ENCODE peak calls at places on chromosomes 16 and 17, in six cellular contexts. F, D, J, M, B and C are unnamed samples.

GRCh38 chr17:42133461-42134041 is 10.9 kb downstream of the HSPB9 start:
- DNase-seq in B (peak; percentile 96), M (peak; percentile 97), J (no peak), F (no peak), D (no peak), C (peak; percentile 68)

GRCh38 chr16:10668322-10669045 is 26.2 kb downstream of the TEKT5 start:
- DNase-seq in B (peak; percentile 67), M (peak; percentile 21), J (peak; percentile 23), D (peak; percentile 64), F (peak; percentile 10), C (peak; percentile 28)

GRCh38 chr17:3983945-3984484 is 19.8 kb upstream of the ATP2A3 start:
- DNase-seq in J (no peak), M (no peak), D (no peak), B (no peak), F (peak; percentile 34), C (peak; percentile 32)

GRCh38 chr17:40707720-40708119 is 4.2 kb upstream of the KRT24 start:
- DNase-seq in F (no peak), M (no peak), J (no peak), D (peak; percentile 33), B (no peak), C (no peak)

GRCh38 chr16:85385463-85386331 is 227.4 kb upstream of the GSE1 start:
- DNase-seq in J (no peak), B (no peak), D (peak; percentile 54), F (no peak), M (no peak), C (no peak)

GRCh38 chr17:12395733-12396354 is 269.8 kb upstream of the MYOCD start:
- DNase-seq in D (peak; percentile 8), J (peak; percentile 3), M (peak; percentile 29), B (peak; percentile 67), F (no peak), C (peak; percentile 23)

GRCh38 chr16:74660383-74660782 is 6.3 kb downstream of the RFWD3 start:
- DNase-seq in D (no peak), M (no peak), F (no peak), J (no peak), B (no peak), C (no peak)

GRCh38 chr16:29806641-29807425 is 504 bp downstream of the MAZ start:
- DNase-seq in J (no peak), D (peak; percentile 76), B (peak; percentile 91), M (peak; percentile 73), F (peak; percentile 48), C (peak; percentile 85)

GRCh38 chr17:47862621-47863440 is 11.9 kb upstream of the SP6 start:
- DNase-seq in B (no peak), J (no peak), F (peak; percentile 89), D (no peak), M (no peak), C (no peak)

GRCh38 chr16:67104061-67104460 is 5.7 kb upstream of the PHAF1 start:
- DNase-seq in F (peak; percentile 30), D (peak; percentile 68), M (no peak), J (no peak), B (no peak), C (no peak)

GRCh38 chr17:74818306-74818705 is 41.4 kb downstream of the GRIN2C start:
- DNase-seq in J (no peak), M (no peak), D (no peak), F (no peak), B (no peak), C (no peak)

GRCh38 chr17:44376124-44376523 is 12.5 kb upstream of the FAM171A2 start:
- DNase-seq in B (peak; percentile 75), J (no peak), F (no peak), D (peak; percentile 57), M (peak; percentile 49), C (peak; percentile 44)

GRCh38 chr17:40458001-40458791 is 14.9 kb downstream of the IGFBP4 start:
- DNase-seq in M (no peak), J (no peak), B (no peak), F (peak; percentile 91), D (peak; percentile 52), C (no peak)

GRCh38 chr16:654034-654433 is 4.9 kb downstream of the WDR90 start:
- DNase-seq in F (no peak), D (peak; percentile 45), M (no peak), J (no peak), B (no peak), C (no peak)

GRCh38 chr17:68184141-68184571 is 63.7 kb upstream of the AMZ2 start:
- DNase-seq in M (no peak), D (no peak), F (peak; percentile 30), J (no peak), B (no peak), C (no peak)

GRCh38 chr17:36824678-36825091 is 112.6 kb upstream of the LHX1 start:
- DNase-seq in B (no peak), F (no peak), D (no peak), J (no peak), M (no peak), C (no peak)

GRCh38 chr17:34781571-34782108 is 179.6 kb downstream of the CCT6B start:
- DNase-seq in J (peak; percentile 21), M (no peak), F (no peak), B (no peak), D (no peak), C (no peak)

GRCh38 chr17:81086789-81087551 is 52.0 kb downstream of the BAIAP2 start:
- DNase-seq in F (no peak), D (no peak), B (no peak), M (no peak), J (no peak), C (peak; percentile 26)

GRCh38 chr17:34382586-34383224 is 19.7 kb upstream of the CCL1 start:
- DNase-seq in F (no peak), M (peak; percentile 63), J (no peak), D (no peak), B (no peak), C (peak; percentile 96)

GRCh38 chr17:21286066-21286770 is 1.7 kb downstream of the MAP2K3 start:
- DNase-seq in F (peak; percentile 99), M (peak; percentile 58), D (peak; percentile 96), B (peak; percentile 56), J (no peak), C (no peak)

GRCh38 chr16:58317608-58318152 is 22.9 kb upstream of the PRSS54 start:
- DNase-seq in M (no peak), D (no peak), F (no peak), J (no peak), B (no peak), C (no peak)

GRCh38 chr17:55672585-55673501 is 49.8 kb downstream of the TMEM100 start:
- DNase-seq in M (no peak), D (no peak), F (peak; percentile 7), B (no peak), J (no peak), C (peak; percentile 23)

GRCh38 chr17:11240041-11240801 is 792 bp upstream of the SHISA6 start:
- DNase-seq in D (no peak), F (no peak), J (peak; percentile 50), B (no peak), M (no peak), C (no peak)

DNA sequence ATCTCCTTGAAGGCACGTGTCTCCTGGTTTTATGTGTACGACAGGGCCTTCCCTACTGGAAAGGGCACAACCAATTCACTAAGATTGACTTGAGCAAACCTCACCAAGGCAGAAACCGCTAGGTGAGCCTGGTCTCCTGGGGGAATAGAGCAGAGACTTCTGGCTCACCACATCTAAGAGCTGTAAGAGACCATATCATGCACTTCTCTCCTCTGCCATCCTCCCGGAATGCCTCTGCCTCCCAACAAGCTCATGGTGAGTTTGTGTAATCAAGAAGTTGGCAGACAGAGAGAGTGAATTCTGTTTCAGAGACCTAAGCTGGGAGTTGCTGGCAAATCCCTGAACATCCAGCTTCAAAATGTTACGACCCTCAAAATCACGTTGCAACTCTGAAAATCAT is 154.8 kb downstream of the SLC39A11 start:
- DNase-seq in J (no peak), D (no peak), F (no peak), M (no peak), B (no peak), C (peak; percentile 9)
- H2AFZ ChIP-seq in J (no peak overlapping the region), D (no peak overlapping the region), F (no peak overlapping the region), M (no peak overlapping the region), B (no peak overlapping the region), C (no peak overlapping the region)

GRCh38 chr17:83085103-83085502 is 5.7 kb downstream of the METRNL start:
- DNase-seq in J (no peak), B (no peak), D (no peak), F (no peak), M (no peak), C (no peak)

GRCh38 chr17:83082899-83083367 is 3.5 kb downstream of the METRNL start:
- DNase-seq in M (no peak), F (no peak), B (no peak), D (no peak), J (no peak), C (no peak)

GRCh38 chr17:83083368-83084201 is 4.2 kb downstream of the METRNL start:
- DNase-seq in D (no peak), F (peak; percentile 99), J (no peak), B (no peak), M (no peak), C (no peak)

GRCh38 chr17:83084621-83085056 is 5.2 kb downstream of the METRNL start:
- DNase-seq in D (no peak), B (no peak), F (no peak), J (no peak), M (no peak), C (no peak)

GRCh38 chr17:83084214-83084613 is 4.8 kb downstream of the METRNL start:
- DNase-seq in B (no peak), M (no peak), F (no peak), D (no peak), J (no peak), C (no peak)
- H3K4me3 ChIP-seq in B (no peak overlapping the region), M (no peak overlapping the region), F (peak overlapping the region; percentile 39), D (no peak overlapping the region), J (no peak overlapping the region), C (no peak overlapping the region)

DNA sequence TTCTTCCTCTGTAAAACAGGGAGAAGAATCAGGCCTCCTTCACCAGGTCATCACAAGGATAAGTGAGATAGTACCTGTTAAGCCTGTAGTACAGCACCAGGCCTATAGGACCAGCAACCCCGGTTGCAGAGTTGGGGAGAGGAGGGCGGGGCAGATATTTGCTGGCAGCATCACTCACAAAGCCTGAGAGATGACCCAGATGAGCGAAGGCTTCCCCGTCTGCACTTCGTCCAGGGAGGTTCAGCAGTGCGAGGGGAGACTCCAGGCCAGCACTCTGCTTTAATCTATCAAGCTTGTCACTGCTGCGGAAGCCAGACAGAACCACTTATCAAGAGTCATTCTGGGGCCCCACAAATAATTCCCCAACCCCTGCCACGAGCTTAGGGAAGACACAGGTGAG is 15.8 kb upstream of the RBBP6 start:
- DNase-seq in D (no peak), F (no peak), B (no peak), J (no peak), M (no peak), C (no peak)
- H2AFZ ChIP-seq in D (no peak overlapping the region), F (no peak overlapping the region), B (no peak overlapping the region), J (peak overlapping the region; percentile 66), M (no peak overlapping the region), C (no peak overlapping the region)

DNA sequence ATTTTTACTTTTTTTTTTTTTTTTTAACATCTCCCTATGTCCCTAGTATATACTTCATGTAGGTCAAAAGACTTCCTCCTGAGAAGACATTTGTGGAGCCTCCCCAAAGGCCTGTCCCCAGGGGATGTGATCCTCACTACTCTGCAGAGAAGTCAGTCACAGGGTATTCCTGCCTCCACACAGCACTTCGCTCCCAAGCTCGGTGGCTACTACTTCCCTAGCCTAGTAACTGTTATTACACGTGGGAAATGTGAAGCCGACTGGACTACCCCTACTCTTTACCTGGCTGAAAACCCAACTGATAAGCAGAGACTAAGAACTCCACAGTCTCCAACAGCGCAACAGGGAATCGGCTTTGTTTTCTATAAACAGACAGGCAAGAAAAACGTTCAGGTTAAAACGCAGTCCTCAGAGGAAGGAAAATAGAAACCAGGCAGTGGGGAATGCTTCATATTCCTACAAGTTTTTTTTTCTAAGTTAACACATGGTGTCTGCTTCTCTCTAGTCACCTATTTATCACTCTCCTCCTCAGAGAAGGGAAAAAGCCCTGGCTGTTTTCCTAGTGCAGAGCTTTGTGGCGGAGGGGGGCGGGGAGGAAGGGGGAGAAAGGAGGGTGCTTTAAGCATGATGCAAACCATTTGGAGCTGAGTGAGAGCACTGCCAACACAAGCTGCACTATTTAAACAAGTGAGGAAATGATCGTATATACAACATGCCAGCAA is 117.0 kb downstream of the HIC1 start:
- DNase-seq in J (no peak), B (no peak), D (peak; percentile 82), F (peak; percentile 100), M (no peak), C (no peak)
- H3K4me3 ChIP-seq in J (no peak overlapping the region), B (no peak overlapping the region), D (no peak overlapping the region), F (peak overlapping the region; percentile 27), M (no peak overlapping the region), C (no peak overlapping the region)